ENCODE peak calls at places on chromosomes 16 and 17, in eight cellular contexts. B is endodermal cell; A is nephron progenitor cell; R is HFF-Myc; K is activated T-cell treated with anti-CD3 and anti-CD28 coated beads for 1 hour; L is GF-D8; N is H54; E is activated CD4-positive, alpha-beta T cell treated with anti-CD3 and anti-CD28 coated beads for 48 hours. F is an unnamed sample.

GRCh38 chr17:42642377-42642776 is 16.7 kb upstream of the TUBG2 start:
- DNase-seq in L (no peak), E (no peak), B (peak; percentile 83), K (no peak), N (no peak), R (no peak), A (peak; percentile 49), F (no peak)

GRCh38 chr17:47239663-47240374 is 13.8 kb upstream of the ITGB3 start:
- DNase-seq in N (peak; percentile 97), A (no peak), K (no peak), E (no peak), B (no peak), R (peak; percentile 86), L (peak; percentile 87), F (peak; percentile 83)

GRCh38 chr17:42067371-42068180 is 17.2 kb upstream of the C17orf113 start:
- DNase-seq in K (peak; percentile 66), A (peak; percentile 88), L (no peak), N (peak; percentile 72), E (peak; percentile 85), R (no peak), B (peak; percentile 98), F (peak; percentile 36)

GRCh38 chr16:87608400-87608985 is 6.2 kb downstream of the JPH3 start:
- DNase-seq in E (peak; percentile 59), R (peak; percentile 24), K (peak; percentile 33), A (peak; percentile 97), N (peak; percentile 89), L (no peak), B (peak; percentile 96), F (peak; percentile 66)

GRCh38 chr17:33811006-33811760 is 443.9 kb upstream of the CCL2 start:
- DNase-seq in L (no peak), E (no peak), N (no peak), K (no peak), B (no peak), A (no peak), R (no peak), F (no peak)

GRCh38 chr17:9334536-9335446 is 240.8 kb downstream of the STX8 start:
- DNase-seq in R (no peak), K (no peak), E (peak; percentile 17), B (peak; percentile 54), A (no peak), L (no peak), N (no peak), F (no peak)

GRCh38 chr16:2121853-2122252 is 13.8 kb downstream of the PKD1 start:
- DNase-seq in B (no peak), N (no peak), A (no peak), R (no peak), K (no peak), E (no peak), L (no peak), F (no peak)

GRCh38 chr17:47789611-47790520 is 31.7 kb downstream of the OSBPL7 start:
- DNase-seq in K (peak; percentile 23), L (no peak), E (peak; percentile 73), R (no peak), B (peak; percentile 92), N (no peak), A (peak; percentile 70), F (peak; percentile 6)

GRCh38 chr17:5580367-5580766 is 3.9 kb downstream of the NLRP1 start:
- DNase-seq in N (no peak), A (no peak), E (no peak), K (no peak), R (no peak), B (no peak), L (peak; percentile 37), F (peak; percentile 12)

GRCh38 chr17:15261063-15261817 is 3.9 kb downstream of the PMP22 start:
- DNase-seq in E (peak; percentile 37), N (peak; percentile 35), K (no peak), B (peak; percentile 93), R (no peak), L (no peak), A (peak; percentile 62), F (no peak)

GRCh38 chr17:42906772-42907171 is 6.2 kb downstream of the G6PC1 start:
- DNase-seq in A (no peak), K (no peak), B (no peak), R (no peak), N (no peak), E (no peak), L (no peak), F (no peak)

F was measured in Kasumi-1.